ENCODE peak calls at places on chromosomes 2 and 18, in ten cellular contexts. Z is transverse colon; L is astrocyte; Q is CD4-positive, alpha-beta memory T cell; R is naive thymus-derived CD4-positive, alpha-beta T cell; J is cardiac muscle cell; E is left ventricle myocardium inferior; C is upper lobe of right lung; T is aorta; M is endodermal cell. Y is an unnamed sample.

GRCh38 chr2:222802502-222803196 is 58.2 kb upstream of the ACSL3 start:
- DNase-seq in Z (no peak), L (no peak), Q (no peak), R (no peak), J (no peak), E (no peak), C (no peak), T (no peak), M (no peak), Y (peak; percentile 22)

GRCh38 chr2:72263781-72264060 is 116.1 kb upstream of the CYP26B1 start:
- DNase-seq in Z (no peak), L (no peak), Q (no peak), R (no peak), J (no peak), E (no peak), C (no peak), T (no peak), M (no peak), Y (peak; percentile 23)

GRCh38 chr2:198096007-198096406 is 291.6 kb downstream of the PLCL1 start:
- DNase-seq in Z (no peak), L (no peak), Q (no peak), R (no peak), J (no peak), E (no peak), C (no peak), T (no peak), M (no peak), Y (no peak)

GRCh38 chr2:68767031-68767961 is 32.7 kb downstream of the ARHGAP25 start:
- DNase-seq in Z (peak; percentile 44), L (no peak), Q (peak; percentile 51), R (peak; percentile 58), J (no peak), E (no peak), C (no peak), T (no peak), M (no peak), Y (no peak)

GRCh38 chr2:229616433-229616832 is 97.9 kb downstream of the DNER start:
- DNase-seq in Z (no peak), L (no peak), Q (no peak), R (no peak), J (no peak), E (no peak), C (no peak), T (no peak), M (no peak), Y (no peak)

GRCh38 chr2:108199726-108200125 is 40.0 kb upstream of the SULT1C3 start:
- DNase-seq in Z (no peak), L (peak; percentile 34), Q (no peak), R (no peak), J (no peak), E (no peak), C (no peak), T (no peak), M (no peak), Y (peak; percentile 10)

GRCh38 chr2:136381722-136382633 is 264.0 kb upstream of the CXCR4 start:
- DNase-seq in Z (peak; percentile 71), L (no peak), Q (peak; percentile 86), R (peak; percentile 86), J (no peak), E (no peak), C (no peak), T (no peak), M (no peak), Y (peak; percentile 94)

GRCh38 chr18:79788096-79789085 is 9.3 kb upstream of the KCNG2 start:
- DNase-seq in Z (no peak), L (no peak), Q (no peak), R (no peak), J (peak; percentile 58), E (no peak), C (peak; percentile 48), T (peak; percentile 44), M (peak; percentile 81), Y (no peak)

GRCh38 chr2:10620481-10620880 is 69.3 kb downstream of the NOL10 start:
- DNase-seq in Z (no peak), L (peak; percentile 97), Q (peak; percentile 44), R (peak; percentile 9), J (peak; percentile 74), E (no peak), C (no peak), T (no peak), M (no peak), Y (no peak)

GRCh38 chr2:71779306-71779855 is 326.0 kb downstream of the DYSF start:
- DNase-seq in Z (no peak), L (peak; percentile 86), Q (no peak), R (no peak), J (peak; percentile 88), E (no peak), C (no peak), T (no peak), M (no peak), Y (no peak)

GRCh38 chr2:74130211-74130995 is 17.3 kb downstream of the BOLA3 start:
- DNase-seq in Z (no peak), L (no peak), Q (no peak), R (no peak), J (peak; percentile 14), E (no peak), C (no peak), T (no peak), M (peak; percentile 43), Y (no peak)

GRCh38 chr2:25377822-25378421 is 36.2 kb upstream of the DNMT3A start:
- DNase-seq in Z (no peak), L (no peak), Q (no peak), R (no peak), J (no peak), E (no peak), C (peak; percentile 53), T (peak; percentile 47), M (peak; percentile 45), Y (no peak)

GRCh38 chr2:25378731-25379490 is 37.2 kb upstream of the DNMT3A start:
- DNase-seq in Z (no peak), L (peak; percentile 52), Q (no peak), R (no peak), J (no peak), E (no peak), C (peak; percentile 53), T (peak; percentile 58), M (peak; percentile 31), Y (no peak)

GRCh38 chr2:25380023-25380422 is 38.3 kb upstream of the DNMT3A start:
- DNase-seq in Z (no peak), L (no peak), Q (no peak), R (no peak), J (no peak), E (no peak), C (peak; percentile 5), T (peak; percentile 10), M (no peak), Y (no peak)

GRCh38 chr2:25380586-25381360 is 39.0 kb upstream of the DNMT3A start:
- DNase-seq in Z (peak; percentile 35), L (no peak), Q (no peak), R (no peak), J (no peak), E (no peak), C (peak; percentile 52), T (no peak), M (no peak), Y (peak; percentile 64)

GRCh38 chr2:25379535-25379934 is 37.8 kb upstream of the DNMT3A start:
- DNase-seq in Z (no peak), L (no peak), Q (no peak), R (no peak), J (no peak), E (no peak), C (peak; percentile 40), T (peak; percentile 6), M (peak; percentile 17), Y (no peak)
- H3K4me1 ChIP-seq in Z (peaks cover 20% of the 10 kb centered on the region), L (peaks cover 24% of the 10 kb centered on the region), Q (peaks cover 38% of the 10 kb centered on the region), R (peaks cover 28% of the 10 kb centered on the region), J (peaks cover 6% of the 10 kb centered on the region), E (peaks cover 21% of the 10 kb centered on the region), C (peaks cover 15% of the 10 kb centered on the region), T (no peaks in the 10 kb centered on the region), M (peaks cover 6% of the 10 kb centered on the region), Y (peaks cover 9% of the 10 kb centered on the region)

GRCh38 chr18:8478166-8478967 is 130.9 kb upstream of the RAB12 start:
- DNase-seq in Z (peak; percentile 57), L (peak; percentile 6), Q (peak; percentile 12), R (peak; percentile 15), J (peak; percentile 62), E (peak; percentile 44), C (peak; percentile 81), T (peak; percentile 61), M (peak; percentile 97), Y (peak; percentile 54)

GRCh38 chr18:8480506-8481328 is 128.5 kb upstream of the RAB12 start:
- DNase-seq in Z (no peak), L (peak; percentile 30), Q (no peak), R (no peak), J (peak; percentile 84), E (peak; percentile 20), C (no peak), T (no peak), M (peak; percentile 79), Y (peak; percentile 54)

GRCh38 chr18:8478968-8479370 is 130.3 kb upstream of the RAB12 start:
- DNase-seq in Z (no peak), L (no peak), Q (no peak), R (no peak), J (no peak), E (no peak), C (no peak), T (no peak), M (no peak), Y (no peak)

GRCh38 chr18:8477615-8478014 is 131.6 kb upstream of the RAB12 start:
- DNase-seq in Z (no peak), L (no peak), Q (no peak), R (no peak), J (no peak), E (no peak), C (no peak), T (no peak), M (no peak), Y (no peak)

GRCh38 chr18:8479826-8480225 is 129.4 kb upstream of the RAB12 start:
- DNase-seq in Z (no peak), L (no peak), Q (no peak), R (no peak), J (no peak), E (no peak), C (no peak), T (no peak), M (no peak), Y (no peak)
- H3K27me3 ChIP-seq in Z (no peaks in the 10 kb centered on the region), L (peaks cover 4% of the 10 kb centered on the region), Q (no peaks in the 10 kb centered on the region), R (no peaks in the 10 kb centered on the region), J (no peaks in the 10 kb centered on the region), E (no peaks in the 10 kb centered on the region), C (no peaks in the 10 kb centered on the region), T (no peaks in the 10 kb centered on the region), M (no peaks in the 10 kb centered on the region), Y (no peaks in the 10 kb centered on the region)

GRCh38 chr2:186516396-186516795 is 30.3 kb downstream of the ZC3H15 start:
- DNase-seq in Z (no peak), L (no peak), Q (no peak), R (no peak), J (no peak), E (no peak), C (no peak), T (no peak), M (no peak), Y (no peak)
- H3K27ac ChIP-seq in Z (no peak overlapping the region), L (no peak overlapping the region), Q (no peak overlapping the region), R (no peak overlapping the region), J (no peak overlapping the region), E (no peak overlapping the region), C (no peak overlapping the region), T (no peak overlapping the region), M (no peak overlapping the region), Y (no peak overlapping the region)

DNA sequence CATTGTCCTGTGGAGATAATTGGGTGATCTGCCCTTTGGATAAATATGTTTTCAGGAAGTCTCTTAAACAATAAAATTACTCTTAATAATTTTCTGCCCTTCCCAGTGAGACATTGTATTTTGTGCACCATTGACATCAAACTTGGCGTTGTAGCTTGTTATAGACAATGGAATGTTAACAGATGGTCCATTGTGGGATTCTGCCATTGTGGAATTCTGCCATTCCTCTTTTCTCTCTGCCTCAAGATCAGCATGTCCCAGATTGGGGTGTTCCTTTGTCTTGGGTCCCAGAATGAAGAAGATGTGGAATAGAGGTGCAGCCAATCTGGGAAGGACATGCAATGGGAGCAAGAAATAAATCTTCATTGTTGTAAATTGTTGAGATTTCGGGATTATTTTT is 15.1 kb upstream of the LDAH start:
- DNase-seq in Z (no peak), L (no peak), Q (no peak), R (no peak), J (no peak), E (no peak), C (no peak), T (no peak), M (no peak), Y (no peak)
- H3K4me1 ChIP-seq in Z (no peaks in the 10 kb centered on the region), L (no peaks in the 10 kb centered on the region), Q (no peaks in the 10 kb centered on the region), R (no peaks in the 10 kb centered on the region), J (no peaks in the 10 kb centered on the region), E (no peaks in the 10 kb centered on the region), C (no peaks in the 10 kb centered on the region), T (no peaks in the 10 kb centered on the region), M (no peaks in the 10 kb centered on the region), Y (no peaks in the 10 kb centered on the region)

Y was measured in SJCRH30.